ENCODE peak calls at places on chromosomes 5 and 9, in eight cellular contexts. One of them, this sample, is unnamed.
A peak's percentile ranks its signal among the peaks of the same experiment; 100 is the strongest.

GRCh38 chr9:37036237-37037136 is 2.4 kb upstream of the PAX5 start:
- DNase-seq in spleen: peak; percentile 91
- DNase-seq in WTC11: peak; percentile 59
- DNase-seq in HT1080: no peak
- DNase-seq in OCI-LY7: peak; percentile 88
- DNase-seq in right lobe of liver: peak; percentile 72
- DNase-seq in RPMI8226: peak; percentile 46
- DNase-seq in upper lobe of right lung: peak; percentile 76
- DNase-seq in this sample: no peak

GRCh38 chr9:4102078-4102477 is 197.8 kb downstream of the GLIS3 start:
- DNase-seq in spleen: no peak
- DNase-seq in WTC11: no peak
- DNase-seq in HT1080: no peak
- DNase-seq in OCI-LY7: no peak
- DNase-seq in right lobe of liver: no peak
- DNase-seq in RPMI8226: no peak
- DNase-seq in upper lobe of right lung: no peak
- DNase-seq in this sample: no peak

GRCh38 chr9:89843591-89843990 is 238.8 kb downstream of the GADD45G start:
- DNase-seq in spleen: peak; percentile 9
- DNase-seq in WTC11: no peak
- DNase-seq in HT1080: no peak
- DNase-seq in OCI-LY7: no peak
- DNase-seq in right lobe of liver: no peak
- DNase-seq in RPMI8226: no peak
- DNase-seq in upper lobe of right lung: peak; percentile 25
- DNase-seq in this sample: no peak

GRCh38 chr9:84163227-84163626 is 177.3 kb downstream of the SLC28A3 start:
- DNase-seq in spleen: no peak
- DNase-seq in WTC11: no peak
- DNase-seq in HT1080: no peak
- DNase-seq in OCI-LY7: no peak
- DNase-seq in right lobe of liver: no peak
- DNase-seq in RPMI8226: no peak
- DNase-seq in upper lobe of right lung: no peak
- DNase-seq in this sample: no peak

GRCh38 chr9:128243486-128244415 is 32.1 kb downstream of the GOLGA2 start:
- DNase-seq in spleen: no peak
- DNase-seq in WTC11: no peak
- DNase-seq in HT1080: no peak
- DNase-seq in OCI-LY7: no peak
- DNase-seq in right lobe of liver: no peak
- DNase-seq in RPMI8226: no peak
- DNase-seq in upper lobe of right lung: no peak
- DNase-seq in this sample: no peak

GRCh38 chr5:4857761-4858160 is 282.4 kb upstream of the ADAMTS16 start:
- DNase-seq in spleen: no peak
- DNase-seq in WTC11: no peak
- DNase-seq in HT1080: peak; percentile 48
- DNase-seq in OCI-LY7: no peak
- DNase-seq in right lobe of liver: no peak
- DNase-seq in RPMI8226: no peak
- DNase-seq in upper lobe of right lung: no peak
- DNase-seq in this sample: no peak

GRCh38 chr9:131791532-131792254 is 51.8 kb upstream of the RAPGEF1 start:
- DNase-seq in spleen: no peak
- DNase-seq in WTC11: no peak
- DNase-seq in HT1080: no peak
- DNase-seq in OCI-LY7: no peak
- DNase-seq in right lobe of liver: no peak
- DNase-seq in RPMI8226: no peak
- DNase-seq in upper lobe of right lung: no peak
- DNase-seq in this sample: no peak

GRCh38 chr5:43370352-43370751 is 41.8 kb downstream of the CCL28 start:
- DNase-seq in spleen: no peak
- DNase-seq in WTC11: no peak
- DNase-seq in HT1080: no peak
- DNase-seq in OCI-LY7: no peak
- DNase-seq in right lobe of liver: no peak
- DNase-seq in RPMI8226: no peak
- DNase-seq in upper lobe of right lung: no peak
- DNase-seq in this sample: no peak

GRCh38 chr5:131509811-131510210 is 125.2 kb downstream of the RAPGEF6 start:
- DNase-seq in spleen: no peak
- DNase-seq in WTC11: no peak
- DNase-seq in HT1080: no peak
- DNase-seq in OCI-LY7: no peak
- DNase-seq in right lobe of liver: no peak
- DNase-seq in RPMI8226: no peak
- DNase-seq in upper lobe of right lung: no peak
- DNase-seq in this sample: no peak

GRCh38 chr9:110623462-110624025 is 44.0 kb upstream of the SVEP1 start:
- DNase-seq in spleen: no peak
- DNase-seq in WTC11: no peak
- DNase-seq in HT1080: peak; percentile 55
- DNase-seq in OCI-LY7: peak; percentile 48
- DNase-seq in right lobe of liver: no peak
- DNase-seq in RPMI8226: peak; percentile 31
- DNase-seq in upper lobe of right lung: no peak
- DNase-seq in this sample: no peak

GRCh38 chr5:179406031-179406681 is 60.9 kb upstream of the ADAMTS2 start:
- DNase-seq in spleen: no peak
- DNase-seq in WTC11: no peak
- DNase-seq in HT1080: no peak
- DNase-seq in OCI-LY7: no peak
- DNase-seq in right lobe of liver: peak; percentile 28
- DNase-seq in RPMI8226: no peak
- DNase-seq in upper lobe of right lung: no peak
- DNase-seq in this sample: no peak

GRCh38 chr5:72234265-72234700 is 85.8 kb downstream of the MRPS27 start:
- DNase-seq in spleen: no peak
- DNase-seq in WTC11: no peak
- DNase-seq in HT1080: peak; percentile 87
- DNase-seq in OCI-LY7: no peak
- DNase-seq in right lobe of liver: no peak
- DNase-seq in RPMI8226: no peak
- DNase-seq in upper lobe of right lung: no peak
- DNase-seq in this sample: no peak

GRCh38 chr5:140012443-140012842 is 30.7 kb downstream of the NRG2 start:
- DNase-seq in spleen: no peak
- DNase-seq in WTC11: no peak
- DNase-seq in HT1080: no peak
- DNase-seq in OCI-LY7: no peak
- DNase-seq in right lobe of liver: no peak
- DNase-seq in RPMI8226: no peak
- DNase-seq in upper lobe of right lung: no peak
- DNase-seq in this sample: no peak

GRCh38 chr9:70100362-70100761 is 56.7 kb downstream of the MAMDC2 start:
- DNase-seq in spleen: no peak
- DNase-seq in WTC11: no peak
- DNase-seq in HT1080: no peak
- DNase-seq in OCI-LY7: no peak
- DNase-seq in right lobe of liver: no peak
- DNase-seq in RPMI8226: no peak
- DNase-seq in upper lobe of right lung: no peak
- DNase-seq in this sample: no peak

GRCh38 chr9:134637696-134638502 is 3.7 kb upstream of the COL5A1 start:
- DNase-seq in spleen: no peak
- DNase-seq in WTC11: no peak
- DNase-seq in HT1080: no peak
- DNase-seq in OCI-LY7: no peak
- DNase-seq in right lobe of liver: peak; percentile 35
- DNase-seq in RPMI8226: peak; percentile 94
- DNase-seq in upper lobe of right lung: no peak
- DNase-seq in this sample: no peak

GRCh38 chr9:91844170-91844569 is 105.9 kb downstream of the ROR2 start:
- DNase-seq in spleen: peak; percentile 69
- DNase-seq in WTC11: no peak
- DNase-seq in HT1080: no peak
- DNase-seq in OCI-LY7: no peak
- DNase-seq in right lobe of liver: no peak
- DNase-seq in RPMI8226: no peak
- DNase-seq in upper lobe of right lung: no peak
- DNase-seq in this sample: no peak

GRCh38 chr5:115932991-115933390 is 29.3 kb upstream of the LVRN start:
- DNase-seq in spleen: no peak
- DNase-seq in WTC11: no peak
- DNase-seq in HT1080: no peak
- DNase-seq in OCI-LY7: no peak
- DNase-seq in right lobe of liver: no peak
- DNase-seq in RPMI8226: no peak
- DNase-seq in upper lobe of right lung: no peak
- DNase-seq in this sample: no peak

GRCh38 chr5:4725594-4725993 is 414.5 kb upstream of the ADAMTS16 start:
- DNase-seq in spleen: no peak
- DNase-seq in WTC11: no peak
- DNase-seq in HT1080: no peak
- DNase-seq in OCI-LY7: no peak
- DNase-seq in right lobe of liver: no peak
- DNase-seq in RPMI8226: peak; percentile 84
- DNase-seq in upper lobe of right lung: no peak
- DNase-seq in this sample: no peak

GRCh38 chr5:142432369-142432863 is 107.6 kb upstream of the SPRY4 start:
- DNase-seq in spleen: peak; percentile 85
- DNase-seq in WTC11: no peak
- DNase-seq in HT1080: no peak
- DNase-seq in OCI-LY7: no peak
- DNase-seq in right lobe of liver: no peak
- DNase-seq in RPMI8226: peak; percentile 91
- DNase-seq in upper lobe of right lung: peak; percentile 74
- DNase-seq in this sample: no peak